ENCODE peak calls at places on chromosomes 6 and 20, in eight cellular contexts. K is fibroblast of lung, O is astrocyte of the cerebellum, J is astrocyte, D is ovary, A is left lung, V is fibroblast of villous mesenchyme, W is heart right ventricle. Q is an unnamed sample.

GRCh38 chr6:11460001-11460668 is 77.4 kb upstream of the TMEM170B start:
- DNase-seq in K (peak), O (no peak), J (peak), D (no peak), A (no peak), V (peak), W (no peak), Q (peak)

GRCh38 chr6:34864007-34864406 is 23.8 kb downstream of the TAF11 start:
- DNase-seq in K (no peak), O (no peak), J (no peak), D (no peak), A (no peak), V (no peak), W (no peak), Q (no peak)

GRCh38 chr6:51855310-51856082 is 231.9 kb downstream of the PKHD1 start:
- DNase-seq in K (peak), O (peak), J (peak), D (no peak), A (no peak), V (peak), W (no peak), Q (no peak)

GRCh38 chr20:3163099-3164042 is 3.7 kb upstream of the FASTKD5 start:
- DNase-seq in K (no peak), O (no peak), J (no peak), D (no peak), A (no peak), V (no peak), W (no peak), Q (no peak)

GRCh38 chr20:45995213-45996097 is 13.3 kb upstream of the MMP9 start:
- DNase-seq in K (no peak), O (no peak), J (no peak), D (no peak), A (no peak), V (no peak), W (no peak), Q (no peak)

GRCh38 chr20:50366270-50367103 is 143.7 kb upstream of the PTPN1 start:
- DNase-seq in K (peak), O (peak), J (peak), D (peak), A (no peak), V (peak), W (peak), Q (no peak)

GRCh38 chr6:108556864-108557493 is 3.7 kb upstream of the FOXO3 start:
- DNase-seq in K (peak), O (no peak), J (no peak), D (peak), A (no peak), V (peak), W (no peak), Q (no peak)

GRCh38 chr6:101224751-101225150 is 168.8 kb upstream of the GRIK2 start:
- DNase-seq in K (no peak), O (no peak), J (no peak), D (no peak), A (no peak), V (no peak), W (no peak), Q (no peak)

GRCh38 chr20:22070546-22070945 is 365.1 kb downstream of the PAX1 start:
- DNase-seq in K (no peak), O (no peak), J (no peak), D (no peak), A (no peak), V (no peak), W (no peak), Q (no peak)

GRCh38 chr20:25274481-25274880 is 26.6 kb downstream of the PYGB start:
- DNase-seq in K (no peak), O (no peak), J (no peak), D (peak), A (no peak), V (no peak), W (no peak), Q (peak)

GRCh38 chr20:57701090-57701489 is 8.7 kb downstream of the PMEPA1 start:
- DNase-seq in K (no peak), O (no peak), J (no peak), D (no peak), A (no peak), V (no peak), W (no peak), Q (no peak)

GRCh38 chr6:90127589-90127988 is 169.1 kb downstream of the BACH2 start:
- DNase-seq in K (no peak), O (no peak), J (no peak), D (no peak), A (no peak), V (no peak), W (no peak), Q (no peak)

GRCh38 chr6:100796049-100796823 is 84.9 kb downstream of the ASCC3 start:
- DNase-seq in K (no peak), O (no peak), J (no peak), D (no peak), A (no peak), V (no peak), W (no peak), Q (no peak)

GRCh38 chr6:11595903-11596302 is 58.4 kb downstream of the TMEM170B start:
- DNase-seq in K (peak), O (no peak), J (no peak), D (no peak), A (no peak), V (no peak), W (no peak), Q (no peak)

GRCh38 chr6:107823047-107823557 is 1.0 kb downstream of the SCML4 start:
- DNase-seq in K (no peak), O (no peak), J (no peak), D (no peak), A (no peak), V (no peak), W (no peak), Q (no peak)

GRCh38 chr20:6058684-6059295 is 4.9 kb upstream of the LRRN4 start:
- DNase-seq in K (peak), O (no peak), J (peak), D (no peak), A (no peak), V (no peak), W (no peak), Q (no peak)

GRCh38 chr6:154613137-154613676 is 102.7 kb upstream of the CNKSR3 start:
- DNase-seq in K (peak), O (peak), J (peak), D (no peak), A (no peak), V (peak), W (no peak), Q (no peak)

GRCh38 chr6:106069478-106069877 is 16.7 kb upstream of the PRDM1 start:
- DNase-seq in K (peak), O (peak), J (peak), D (no peak), A (no peak), V (peak), W (no peak), Q (no peak)

GRCh38 chr6:72217626-72218025 is 331.3 kb downstream of the RIMS1 start:
- DNase-seq in K (no peak), O (no peak), J (no peak), D (no peak), A (no peak), V (no peak), W (no peak), Q (no peak)

GRCh38 chr6:87916446-87916845 is 131.2 kb upstream of the SPACA1 start:
- DNase-seq in K (no peak), O (no peak), J (no peak), D (no peak), A (no peak), V (no peak), W (no peak), Q (no peak)

GRCh38 chr20:49231461-49231860 is 12.2 kb downstream of the DDX27 start:
- DNase-seq in K (no peak), O (no peak), J (no peak), D (no peak), A (no peak), V (no peak), W (no peak), Q (no peak)

GRCh38 chr6:109783245-109783990 is 92.3 kb downstream of the FIG4 start:
- DNase-seq in K (no peak), O (no peak), J (no peak), D (no peak), A (no peak), V (no peak), W (no peak), Q (no peak)

GRCh38 chr20:21705466-21706344 is at the start of gene PAX1:
- DNase-seq in K (no peak), O (no peak), J (no peak), D (no peak), A (peak), V (no peak), W (no peak), Q (no peak)

GRCh38 chr6:44342052-44342451 is 398 bp upstream of the SPATS1 start:
- DNase-seq in K (no peak), O (no peak), J (no peak), D (peak), A (no peak), V (peak), W (no peak), Q (no peak)

GRCh38 chr6:61606500-61606899 is 679.5 kb downstream of the KHDRBS2 start:
- DNase-seq in K (no peak), O (no peak), J (no peak), D (no peak), A (no peak), V (no peak), W (no peak), Q (no peak)

GRCh38 chr6:109526905-109527628 is 44.0 kb upstream of the ZBTB24 start:
- DNase-seq in K (peak), O (peak), J (peak), D (peak), A (no peak), V (peak), W (no peak), Q (peak)

GRCh38 chr6:155126727-155127439 is 131.8 kb downstream of the TIAM2 start:
- DNase-seq in K (peak), O (no peak), J (peak), D (no peak), A (no peak), V (peak), W (no peak), Q (no peak)

GRCh38 chr20:23245553-23246128 is 105.0 kb upstream of the NXT1 start:
- DNase-seq in K (peak), O (no peak), J (no peak), D (peak), A (peak), V (no peak), W (peak), Q (no peak)

GRCh38 chr6:37705239-37706051 is 7.8 kb upstream of the MDGA1 start:
- DNase-seq in K (peak), O (peak), J (peak), D (peak), A (peak), V (peak), W (peak), Q (peak)

GRCh38 chr20:24102749-24103148 is 114.2 kb upstream of the GGTLC1 start:
- DNase-seq in K (peak), O (no peak), J (no peak), D (no peak), A (no peak), V (no peak), W (no peak), Q (no peak)

GRCh38 chr20:44398303-44398702 is 42.8 kb downstream of the HNF4A start:
- DNase-seq in K (peak), O (peak), J (peak), D (no peak), A (no peak), V (no peak), W (no peak), Q (no peak)

GRCh38 chr20:25476106-25477105 is 68.9 kb downstream of the GINS1 start:
- DNase-seq in K (no peak), O (no peak), J (no peak), D (no peak), A (peak), V (no peak), W (no peak), Q (no peak)

GRCh38 chr6:32439708-32440214 is at the start of gene HLA-DRA:
- DNase-seq in K (peak), O (peak), J (peak), D (no peak), A (no peak), V (peak), W (no peak), Q (no peak)

GRCh38 chr20:51860015-51860882 is 57.9 kb upstream of the SALL4 start:
- DNase-seq in K (peak), O (peak), J (peak), D (no peak), A (no peak), V (peak), W (no peak), Q (no peak)

GRCh38 chr20:19935842-19936241 is 81.3 kb upstream of the NAA20 start:
- DNase-seq in K (no peak), O (no peak), J (no peak), D (no peak), A (no peak), V (no peak), W (no peak), Q (no peak)

GRCh38 chr6:70843328-70843918 is 113.4 kb downstream of the B3GAT2 start:
- DNase-seq in K (no peak), O (no peak), J (no peak), D (no peak), A (no peak), V (no peak), W (no peak), Q (no peak)

GRCh38 chr6:165716886-165717285 is 53.8 kb upstream of the PDE10A start:
- DNase-seq in K (no peak), O (no peak), J (no peak), D (no peak), A (no peak), V (no peak), W (no peak), Q (no peak)

GRCh38 chr6:157235600-157236039 is 87.7 kb downstream of the TMEM242 start:
- DNase-seq in K (peak), O (no peak), J (peak), D (peak), A (no peak), V (peak), W (peak), Q (peak)

GRCh38 chr6:85610182-85610895 is 16.7 kb upstream of the SNX14 start:
- DNase-seq in K (no peak), O (no peak), J (no peak), D (no peak), A (no peak), V (no peak), W (no peak), Q (no peak)

GRCh38 chr6:85614780-85615179 is 21.1 kb upstream of the SNX14 start:
- DNase-seq in K (no peak), O (no peak), J (no peak), D (no peak), A (peak), V (no peak), W (no peak), Q (no peak)

GRCh38 chr6:85612690-85613474 is 19.2 kb upstream of the SNX14 start:
- DNase-seq in K (no peak), O (no peak), J (no peak), D (no peak), A (no peak), V (no peak), W (no peak), Q (no peak)
- TF ChIP-seq CTCF in K (no peak), O (no peak), J (no peak), D (no peak), A (no peak), V (no peak), W (no peak), Q (no peak)

GRCh38 chr6:17905611-17906592 is 81.5 kb downstream of the KIF13A start:
- DNase-seq in K (peak), O (no peak), J (peak), D (no peak), A (no peak), V (peak), W (no peak), Q (no peak)

GRCh38 chr6:17904491-17905120 is 82.8 kb downstream of the KIF13A start:
- DNase-seq in K (no peak), O (no peak), J (no peak), D (no peak), A (no peak), V (peak), W (no peak), Q (no peak)

GRCh38 chr6:17908831-17909230 is 78.6 kb downstream of the KIF13A start:
- DNase-seq in K (no peak), O (no peak), J (no peak), D (no peak), A (no peak), V (no peak), W (no peak), Q (no peak)

GRCh38 chr6:17910178-17910577 is 77.3 kb downstream of the KIF13A start:
- DNase-seq in K (no peak), O (no peak), J (no peak), D (no peak), A (no peak), V (peak), W (no peak), Q (no peak)

GRCh38 chr6:17907467-17908229 is 79.8 kb downstream of the KIF13A start:
- DNase-seq in K (peak), O (peak), J (peak), D (peak), A (no peak), V (peak), W (peak), Q (no peak)
- TF ChIP-seq CTCF in K (peak), O (peak), J (no peak), D (no peak), A (no peak), V (peak), W (no peak), Q (no peak)

GRCh38 chr20:38536310-38536709 is 44.7 kb upstream of the ADIG start:
- DNase-seq in K (peak), O (no peak), J (no peak), D (no peak), A (no peak), V (no peak), W (no peak), Q (no peak)
- TF ChIP-seq CTCF in K (no peak), O (no peak), J (no peak), D (no peak), A (no peak), V (no peak), W (no peak), Q (no peak)

GRCh38 chr6:7677229-7677628 is 48.7 kb upstream of the BMP6 start:
- DNase-seq in K (no peak), O (no peak), J (no peak), D (no peak), A (no peak), V (no peak), W (no peak), Q (no peak)
- TF ChIP-seq CTCF in K (no peak), O (no peak), J (no peak), D (no peak), A (no peak), V (no peak), W (no peak), Q (no peak)

DNA sequence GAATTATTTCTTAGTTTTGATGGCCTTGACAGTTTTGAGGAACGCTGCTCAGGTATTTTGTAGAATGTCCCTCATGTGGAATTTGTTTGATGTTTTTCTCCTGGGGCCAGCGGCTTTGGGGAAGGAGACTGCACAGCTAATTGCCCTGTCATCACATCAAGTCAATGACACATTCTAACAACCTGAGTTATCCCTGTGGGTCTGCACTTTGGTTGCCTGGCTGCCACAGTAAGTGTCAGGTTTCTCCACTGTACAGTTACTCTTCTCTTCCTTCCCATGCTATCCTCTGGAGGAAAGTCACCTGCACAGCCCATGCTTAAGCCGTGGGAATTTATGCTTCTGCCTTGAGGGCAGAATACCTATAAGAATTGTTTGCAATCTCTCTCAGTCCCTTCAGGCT is 1.4 kb upstream of the TREML4 start:
- DNase-seq in K (no peak), O (no peak), J (no peak), D (no peak), A (no peak), V (no peak), W (no peak), Q (no peak)
- TF ChIP-seq CTCF in K (no peak), O (no peak), J (no peak), D (no peak), A (no peak), V (no peak), W (no peak), Q (no peak)

DNA sequence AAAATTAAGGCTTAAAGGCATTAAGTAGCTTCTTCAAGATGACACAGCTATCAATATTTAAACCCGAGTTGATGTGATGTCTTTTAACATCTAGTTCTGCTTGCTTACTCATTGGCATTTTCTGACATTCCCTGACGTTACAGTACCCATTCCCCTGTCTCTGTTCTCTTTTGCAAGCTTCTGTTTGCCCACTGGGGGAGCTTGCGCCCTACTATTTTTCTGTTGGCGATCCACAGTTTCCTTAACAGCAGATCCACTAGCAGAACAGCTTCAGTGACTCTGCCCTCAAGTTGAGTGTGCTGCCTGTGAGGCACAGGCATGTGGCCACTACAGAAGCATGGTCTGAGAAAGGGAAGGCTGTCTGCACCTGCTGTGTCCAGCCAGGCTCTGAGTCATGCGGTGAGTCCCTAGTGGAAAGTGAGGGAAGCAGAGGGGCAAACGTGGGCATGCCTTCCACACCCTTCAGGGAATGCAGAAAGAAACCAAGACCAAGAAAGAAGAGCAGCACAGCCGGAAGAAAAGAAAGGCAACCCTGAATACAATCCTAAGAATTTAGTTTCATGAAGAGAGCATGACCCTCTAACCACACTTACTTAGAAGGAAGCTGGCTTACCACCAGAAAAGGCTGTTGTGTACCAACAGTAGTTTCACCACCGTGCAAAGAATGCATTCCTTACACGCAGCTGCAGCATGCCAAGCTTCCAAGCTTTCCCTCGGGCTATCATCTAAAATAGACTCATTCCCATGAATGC is 97.7 kb upstream of the VGLL2 start:
- DNase-seq in K (peak), O (peak), J (peak), D (no peak), A (no peak), V (no peak), W (no peak), Q (no peak)
- TF ChIP-seq CTCF in K (no peak), O (peak), J (no peak), D (no peak), A (no peak), V (no peak), W (no peak), Q (no peak)

DNA sequence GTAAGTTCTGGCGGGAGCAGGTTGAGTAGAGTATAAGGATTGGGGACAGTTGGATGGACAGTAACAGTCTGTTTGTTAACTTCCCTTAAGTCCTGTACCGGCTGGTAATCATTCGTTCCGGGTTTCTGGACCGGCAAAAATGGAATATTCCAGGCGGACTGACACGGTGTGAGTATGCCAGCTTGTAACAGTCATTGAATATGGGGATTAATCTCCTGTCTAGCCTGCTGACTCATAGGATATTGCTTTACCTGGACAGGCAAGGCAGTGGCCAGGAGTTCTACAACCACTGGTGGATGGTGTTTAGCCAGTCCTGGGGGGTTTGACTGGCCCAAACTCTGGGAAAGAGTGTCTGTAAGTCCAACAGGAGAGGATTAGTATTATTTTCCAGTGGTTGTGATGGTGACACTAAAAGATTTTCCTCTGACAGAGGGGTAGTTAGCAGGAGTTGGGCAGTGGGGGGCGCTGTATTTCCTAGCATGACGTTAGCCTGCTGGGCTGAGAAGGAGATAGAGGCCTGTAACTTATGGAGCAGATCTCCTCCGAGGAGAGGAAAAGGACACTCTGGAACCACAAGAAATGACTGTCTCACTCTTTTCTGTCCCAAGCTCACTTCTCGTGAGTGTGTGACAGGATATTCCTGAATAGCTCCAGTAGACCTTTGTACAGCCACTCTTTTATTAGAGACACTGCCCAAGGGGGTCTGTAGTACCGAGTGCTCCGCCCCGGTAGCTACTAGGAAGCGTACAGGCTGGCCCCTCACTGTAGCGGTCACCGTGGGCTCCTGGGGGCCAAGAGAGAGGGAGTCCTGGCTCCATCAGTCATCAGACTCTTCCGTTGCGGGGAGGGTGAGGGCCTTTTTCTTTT is 152.2 kb downstream of the TRIM27 start:
- DNase-seq in K (no peak), O (no peak), J (no peak), D (no peak), A (no peak), V (no peak), W (no peak), Q (no peak)
- TF ChIP-seq CTCF in K (no peak), O (no peak), J (no peak), D (no peak), A (no peak), V (no peak), W (no peak), Q (no peak)